ENCODE peak calls at places on chromosomes 11 and 22, in four cellular contexts. R, N, M and I are unnamed samples.

GRCh38 chr11:86676533-86677154 is 4.2 kb upstream of the ME3 start:
- DNase-seq in R (no peak), N (peak; percentile 66), M (no peak), I (peak; percentile 32)

GRCh38 chr11:2744166-2744565 is 44.4 kb upstream of the KCNQ1OT1 start:
- DNase-seq in M (no peak), R (no peak), N (no peak), I (no peak)

GRCh38 chr11:90438069-90438468 is 215.2 kb upstream of the CHORDC1 start:
- DNase-seq in R (no peak), N (no peak), M (no peak), I (peak; percentile 52)

GRCh38 chr22:38404419-38404818 is 50.6 kb downstream of the KCNJ4 start:
- DNase-seq in R (no peak), N (no peak), M (no peak), I (no peak)

GRCh38 chr11:19910931-19911330 is 198.3 kb downstream of the NAV2 start:
- DNase-seq in N (no peak), R (no peak), M (no peak), I (no peak)

GRCh38 chr11:723120-723883 is 17.3 kb downstream of the EPS8L2 start:
- DNase-seq in R (peak; percentile 62), M (no peak), N (no peak), I (no peak)

GRCh38 chr11:39190751-39191150 is 2268.7 kb downstream of the LRRC4C start:
- DNase-seq in R (no peak), M (no peak), N (no peak), I (peak; percentile 76)

GRCh38 chr22:36589856-36590255 is 60.9 kb upstream of the EIF3D start:
- DNase-seq in M (peak; percentile 39), R (no peak), N (no peak), I (no peak)

GRCh38 chr11:65266210-65266609 is 4.4 kb downstream of the POLA2 start:
- DNase-seq in M (no peak), N (no peak), R (peak; percentile 37), I (no peak)

GRCh38 chr11:25066706-25067105 is 569.9 kb downstream of the LUZP2 start:
- DNase-seq in M (no peak), N (no peak), R (no peak), I (no peak)

GRCh38 chr22:42364641-42365336 is 67.4 kb downstream of the NFAM1 start:
- DNase-seq in N (no peak), R (no peak), M (no peak), I (no peak)

GRCh38 chr22:35915477-35916013 is 113.1 kb downstream of the RBFOX2 start:
- DNase-seq in M (peak; percentile 74), R (no peak), N (no peak), I (no peak)

GRCh38 chr22:46070722-46071450 is 79.4 kb upstream of the PPARA start:
- DNase-seq in R (peak; percentile 68), N (peak; percentile 71), M (peak; percentile 62), I (no peak)

GRCh38 chr11:107999759-108000455 is 8.8 kb upstream of the CUL5 start:
- DNase-seq in M (peak; percentile 44), R (no peak), N (peak; percentile 72), I (peak; percentile 77)

GRCh38 chr22:50683994-50684371 is 11.4 kb downstream of the SHANK3 start:
- DNase-seq in M (peak; percentile 65), R (no peak), N (no peak), I (no peak)

GRCh38 chr11:107956543-107956942 is 28.3 kb downstream of the RAB39A start:
- DNase-seq in M (no peak), R (no peak), N (no peak), I (no peak)

GRCh38 chr22:33579448-33580093 is 340.7 kb downstream of the LARGE1 start:
- DNase-seq in R (peak; percentile 81), N (peak; percentile 94), M (peak; percentile 11), I (peak; percentile 33)

GRCh38 chr11:61930936-61931335 is 13.6 kb upstream of the RAB3IL1 start:
- DNase-seq in M (no peak), R (no peak), N (no peak), I (no peak)

DNA sequence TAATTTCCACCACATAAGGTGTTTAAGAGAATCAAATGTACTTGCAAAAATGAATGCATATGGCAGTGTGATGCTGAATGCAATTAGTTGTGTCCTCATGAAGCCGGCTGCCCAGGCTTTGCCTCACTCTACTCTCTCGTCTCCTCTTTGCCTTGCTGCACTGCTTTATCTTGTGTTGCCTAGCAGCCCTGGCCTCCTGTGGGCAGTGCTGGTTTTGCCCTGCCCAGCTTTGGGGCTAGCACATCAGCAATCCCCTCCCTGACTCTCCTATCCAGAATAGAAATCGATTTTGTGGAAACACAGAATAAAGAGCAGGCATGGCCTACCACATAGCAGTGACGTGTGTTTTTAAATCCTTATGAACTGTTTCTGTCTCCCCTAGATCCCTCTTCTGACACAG is 30.0 kb downstream of the LRRC32 start:
- DNase-seq in M (no peak), N (no peak), R (no peak), I (no peak)
- H3K27me3 ChIP-seq in M (peaks cover 8% of the 10 kb centered on the region), N (no peaks in the 10 kb centered on the region), R (no peaks in the 10 kb centered on the region), I (no peaks in the 10 kb centered on the region)

GRCh38 chr11:120363436-120363835 is 27.2 kb downstream of the ARHGEF12 start:
- DNase-seq in R (no peak), N (no peak), M (no peak), I (no peak)

GRCh38 chr11:120354068-120354467 is 17.9 kb downstream of the ARHGEF12 start:
- DNase-seq in M (no peak), N (no peak), R (no peak), I (no peak)

GRCh38 chr11:120354779-120355178 is 18.6 kb downstream of the ARHGEF12 start:
- DNase-seq in N (no peak), R (no peak), M (no peak), I (no peak)

GRCh38 chr11:120357620-120358019 is 21.4 kb downstream of the ARHGEF12 start:
- DNase-seq in R (no peak), M (no peak), N (no peak), I (no peak)

GRCh38 chr11:120358729-120359128 is 22.5 kb downstream of the ARHGEF12 start:
- DNase-seq in N (no peak), R (no peak), M (no peak), I (no peak)
- H3K4me1 ChIP-seq in N (no peaks in the 10 kb centered on the region), R (no peaks in the 10 kb centered on the region), M (no peaks in the 10 kb centered on the region), I (no peaks in the 10 kb centered on the region)

DNA sequence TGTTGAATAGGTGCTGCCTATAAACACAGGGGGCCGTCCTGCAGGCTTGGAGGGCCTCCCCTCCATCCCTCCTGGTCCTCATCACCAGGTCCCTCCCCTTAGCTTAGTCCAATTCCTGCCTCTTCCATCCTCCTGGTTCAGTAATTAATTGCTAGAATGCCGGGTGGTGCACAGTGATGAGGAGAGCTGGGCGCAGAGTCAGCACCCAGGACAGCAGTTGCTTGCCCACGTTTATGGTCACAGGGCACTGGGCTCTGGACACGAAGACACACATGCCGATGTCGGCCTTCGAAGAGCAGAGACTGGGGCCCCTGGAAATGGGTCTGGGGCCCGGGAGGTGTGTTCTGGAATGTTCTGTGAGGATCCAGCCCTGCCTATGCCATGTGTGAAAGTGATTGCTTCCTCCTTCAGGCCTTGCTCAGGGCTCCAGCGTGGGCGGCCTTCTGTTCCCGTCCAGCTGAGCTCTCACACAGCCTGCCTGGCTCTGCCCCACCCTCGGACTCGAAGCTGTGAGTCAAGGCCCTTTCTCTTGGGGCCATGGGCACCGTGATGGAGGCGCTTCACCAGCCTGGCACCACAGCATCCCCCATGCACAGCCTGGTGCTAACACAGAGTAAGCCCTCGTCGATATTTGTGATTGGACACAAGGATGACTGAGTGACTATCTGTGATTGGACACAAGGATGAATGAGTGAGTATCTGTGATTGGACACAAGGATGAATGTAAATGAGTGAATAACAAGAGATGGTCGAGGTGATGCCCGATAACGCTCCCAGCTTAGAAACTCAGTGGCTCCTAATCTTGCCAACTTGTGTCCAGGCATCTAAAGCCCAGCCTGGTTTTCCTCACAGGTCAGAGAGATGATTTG is 884.7 kb downstream of the BRD1 start:
- DNase-seq in N (peak; percentile 24), R (peak; percentile 7), M (no peak), I (no peak)
- H3K27me3 ChIP-seq in N (no peaks in the 10 kb centered on the region), R (no peaks in the 10 kb centered on the region), M (no peaks in the 10 kb centered on the region), I (no peaks in the 10 kb centered on the region)

DNA sequence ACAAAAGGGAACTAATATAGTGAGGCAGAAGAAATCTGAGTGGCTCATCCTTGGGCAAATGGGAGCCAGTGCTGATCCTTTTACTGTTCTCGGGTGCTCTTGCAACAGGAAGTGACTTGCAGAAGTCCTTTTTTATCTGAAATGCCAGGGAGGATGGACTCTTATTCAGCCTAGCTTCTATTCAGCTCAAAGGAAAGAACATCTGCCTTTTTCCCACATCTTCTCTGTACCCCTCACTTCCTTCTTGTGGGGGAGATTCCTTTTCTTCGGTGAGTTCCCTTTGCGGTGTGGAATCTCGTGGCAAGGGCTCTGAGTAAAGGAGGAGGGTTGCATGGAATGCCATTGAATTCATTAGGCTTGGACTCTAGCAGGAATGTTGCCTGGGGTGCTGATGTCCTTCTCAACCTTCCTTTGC is 76.2 kb downstream of the ZBTB16 start:
- DNase-seq in M (no peak), R (no peak), N (no peak), I (peak; percentile 60)
- H3K4me1 ChIP-seq in M (no peaks in the 10 kb centered on the region), R (peaks cover 17% of the 10 kb centered on the region), N (peaks cover 6% of the 10 kb centered on the region), I (peaks cover 4% of the 10 kb centered on the region)

GRCh38 chr22:47398491-47398890 is 636.0 kb downstream of the TBC1D22A start:
- DNase-seq in M (no peak), R (no peak), N (no peak), I (no peak)

GRCh38 chr22:47400701-47401591 is 638.5 kb downstream of the TBC1D22A start:
- DNase-seq in N (no peak), R (no peak), M (no peak), I (no peak)

GRCh38 chr22:47401592-47401898 is 639.1 kb downstream of the TBC1D22A start:
- DNase-seq in M (no peak), N (no peak), R (no peak), I (no peak)

GRCh38 chr22:47397673-47398072 is 635.2 kb downstream of the TBC1D22A start:
- DNase-seq in M (no peak), R (no peak), N (no peak), I (no peak)

GRCh38 chr22:47398921-47399790 is 636.7 kb downstream of the TBC1D22A start:
- DNase-seq in R (no peak), M (no peak), N (no peak), I (no peak)
- H3K27me3 ChIP-seq in R (no peaks in the 10 kb centered on the region), M (no peaks in the 10 kb centered on the region), N (no peaks in the 10 kb centered on the region), I (no peaks in the 10 kb centered on the region)

DNA sequence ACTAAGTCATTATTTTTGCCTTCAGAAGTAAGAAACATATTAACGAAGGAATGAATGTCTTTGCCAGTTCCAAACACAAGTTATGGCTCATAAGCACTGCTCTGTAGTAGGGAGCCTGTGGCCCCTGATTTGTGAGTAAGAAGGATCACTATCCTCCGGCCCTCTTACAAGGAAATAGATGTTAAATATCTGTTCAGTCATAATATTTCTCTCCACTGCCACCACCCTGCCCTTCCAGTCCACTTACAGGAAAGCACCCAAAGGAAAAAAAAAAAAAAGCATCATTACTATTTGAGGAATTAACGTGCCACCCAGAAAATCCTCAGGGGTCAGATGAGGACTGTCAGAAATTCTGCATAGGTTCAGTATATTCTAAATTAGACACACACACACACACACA is 123.4 kb downstream of the ETS1 start:
- DNase-seq in N (no peak), R (no peak), M (no peak), I (no peak)
- H3K4me1 ChIP-seq in N (no peaks in the 10 kb centered on the region), R (peaks cover 6% of the 10 kb centered on the region), M (peaks cover 14% of the 10 kb centered on the region), I (no peaks in the 10 kb centered on the region)

GRCh38 chr22:23518381-23519187 is 61.5 kb downstream of the IGLL1 start:
- DNase-seq in N (no peak), R (peak; percentile 65), M (no peak), I (no peak)
- H3K27me3 ChIP-seq in N (peaks cover 27% of the 10 kb centered on the region), R (no peaks in the 10 kb centered on the region), M (peaks cover 23% of the 10 kb centered on the region), I (no peaks in the 10 kb centered on the region)

DNA sequence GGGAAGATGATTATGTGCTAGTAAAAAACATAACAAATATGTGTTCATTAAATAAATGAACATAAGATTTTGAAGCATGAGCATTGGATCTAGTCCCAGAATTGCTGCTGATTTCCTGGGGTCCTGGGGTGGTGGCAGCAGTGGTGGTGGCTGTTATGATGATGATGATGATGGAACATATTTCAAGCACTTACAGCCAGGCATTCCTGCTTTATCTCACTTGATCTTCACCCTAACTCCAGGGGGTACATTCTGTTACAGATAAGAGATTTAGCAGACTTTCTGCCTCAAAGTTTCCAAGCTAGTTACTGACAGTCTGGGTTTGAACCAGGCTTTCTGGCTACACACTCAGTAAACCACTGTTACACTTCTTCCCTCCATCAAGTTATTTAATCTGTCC is 5.2 kb downstream of the TRAPPC4 start:
- DNase-seq in N (no peak), M (no peak), R (no peak), I (no peak)
- H3K4me1 ChIP-seq in N (no peaks in the 10 kb centered on the region), M (no peaks in the 10 kb centered on the region), R (peaks cover 11% of the 10 kb centered on the region), I (peaks cover 7% of the 10 kb centered on the region)